ENCODE peak calls at places on chromosomes 12 and 14, in five cellular contexts. One of them, this sample, is unnamed.

GRCh38 chr14:67003009-67003753 is 186.1 kb upstream of the GARIN2 start:
- DNase-seq in transverse colon: no peak
- DNase-seq in mesendoderm: no peak
- DNase-seq in H7: no peak
- DNase-seq in bronchial epithelial cell: peak
- DNase-seq in this sample: peak

GRCh38 chr12:124779161-124780141 is 84.2 kb downstream of the SCARB1 start:
- DNase-seq in transverse colon: no peak
- DNase-seq in mesendoderm: no peak
- DNase-seq in H7: peak
- DNase-seq in bronchial epithelial cell: no peak
- DNase-seq in this sample: no peak

GRCh38 chr14:21267886-21268611 is 1.2 kb downstream of the HNRNPC start:
- DNase-seq in transverse colon: no peak
- DNase-seq in mesendoderm: no peak
- DNase-seq in H7: no peak
- DNase-seq in bronchial epithelial cell: peak
- DNase-seq in this sample: peak

GRCh38 chr12:114430306-114430705 is 24.4 kb upstream of the TBX5 start:
- DNase-seq in transverse colon: no peak
- DNase-seq in mesendoderm: no peak
- DNase-seq in H7: no peak
- DNase-seq in bronchial epithelial cell: no peak
- DNase-seq in this sample: no peak

GRCh38 chr12:6476496-6476895 is 6.0 kb upstream of the VAMP1 start:
- DNase-seq in transverse colon: no peak
- DNase-seq in mesendoderm: no peak
- DNase-seq in H7: no peak
- DNase-seq in bronchial epithelial cell: no peak
- DNase-seq in this sample: no peak

GRCh38 chr12:99529966-99530365 is 117.6 kb upstream of the GARIN6 start:
- DNase-seq in transverse colon: no peak
- DNase-seq in mesendoderm: no peak
- DNase-seq in H7: no peak
- DNase-seq in bronchial epithelial cell: no peak
- DNase-seq in this sample: no peak

GRCh38 chr12:112992541-112993398 is 14.5 kb downstream of the OAS2 start:
- DNase-seq in transverse colon: peak
- DNase-seq in mesendoderm: peak
- DNase-seq in H7: peak
- DNase-seq in bronchial epithelial cell: peak
- DNase-seq in this sample: peak

GRCh38 chr12:26062566-26062965 is 62.3 kb downstream of the BHLHE41 start:
- DNase-seq in transverse colon: no peak
- DNase-seq in mesendoderm: peak
- DNase-seq in H7: no peak
- DNase-seq in bronchial epithelial cell: peak
- DNase-seq in this sample: no peak

GRCh38 chr14:42421377-42422078 is 814.9 kb downstream of the LRFN5 start:
- DNase-seq in transverse colon: no peak
- DNase-seq in mesendoderm: no peak
- DNase-seq in H7: no peak
- DNase-seq in bronchial epithelial cell: peak
- DNase-seq in this sample: no peak

GRCh38 chr12:83827860-83828259 is 1084.7 kb downstream of the SLC6A15 start:
- DNase-seq in transverse colon: no peak
- DNase-seq in mesendoderm: peak
- DNase-seq in H7: no peak
- DNase-seq in bronchial epithelial cell: peak
- DNase-seq in this sample: no peak

GRCh38 chr14:72740966-72741835 is 152.7 kb downstream of the DPF3 start:
- DNase-seq in transverse colon: no peak
- DNase-seq in mesendoderm: no peak
- DNase-seq in H7: no peak
- DNase-seq in bronchial epithelial cell: no peak
- DNase-seq in this sample: no peak

GRCh38 chr12:6700646-6701051 is at the start of gene PIANP:
- DNase-seq in transverse colon: peak
- DNase-seq in mesendoderm: no peak
- DNase-seq in H7: peak
- DNase-seq in bronchial epithelial cell: no peak
- DNase-seq in this sample: no peak

GRCh38 chr14:106625181-106625580 is 1098.8 kb downstream of the TMEM121 start:
- DNase-seq in transverse colon: no peak
- DNase-seq in mesendoderm: no peak
- DNase-seq in H7: no peak
- DNase-seq in bronchial epithelial cell: no peak
- DNase-seq in this sample: no peak

GRCh38 chr12:80622271-80622670 is 85.2 kb upstream of the MYF6 start:
- DNase-seq in transverse colon: no peak
- DNase-seq in mesendoderm: peak
- DNase-seq in H7: no peak
- DNase-seq in bronchial epithelial cell: no peak
- DNase-seq in this sample: no peak

GRCh38 chr14:103072595-103073366 is 11.2 kb upstream of the LBHD2 start:
- DNase-seq in transverse colon: no peak
- DNase-seq in mesendoderm: no peak
- DNase-seq in H7: peak
- DNase-seq in bronchial epithelial cell: peak
- DNase-seq in this sample: peak
- H3K4me3 ChIP-seq in transverse colon: no peak
- H3K4me3 ChIP-seq in mesendoderm: no peak
- H3K4me3 ChIP-seq in H7: no peak
- H3K4me3 ChIP-seq in bronchial epithelial cell: no peak
- H3K4me3 ChIP-seq in this sample: no peak

DNA sequence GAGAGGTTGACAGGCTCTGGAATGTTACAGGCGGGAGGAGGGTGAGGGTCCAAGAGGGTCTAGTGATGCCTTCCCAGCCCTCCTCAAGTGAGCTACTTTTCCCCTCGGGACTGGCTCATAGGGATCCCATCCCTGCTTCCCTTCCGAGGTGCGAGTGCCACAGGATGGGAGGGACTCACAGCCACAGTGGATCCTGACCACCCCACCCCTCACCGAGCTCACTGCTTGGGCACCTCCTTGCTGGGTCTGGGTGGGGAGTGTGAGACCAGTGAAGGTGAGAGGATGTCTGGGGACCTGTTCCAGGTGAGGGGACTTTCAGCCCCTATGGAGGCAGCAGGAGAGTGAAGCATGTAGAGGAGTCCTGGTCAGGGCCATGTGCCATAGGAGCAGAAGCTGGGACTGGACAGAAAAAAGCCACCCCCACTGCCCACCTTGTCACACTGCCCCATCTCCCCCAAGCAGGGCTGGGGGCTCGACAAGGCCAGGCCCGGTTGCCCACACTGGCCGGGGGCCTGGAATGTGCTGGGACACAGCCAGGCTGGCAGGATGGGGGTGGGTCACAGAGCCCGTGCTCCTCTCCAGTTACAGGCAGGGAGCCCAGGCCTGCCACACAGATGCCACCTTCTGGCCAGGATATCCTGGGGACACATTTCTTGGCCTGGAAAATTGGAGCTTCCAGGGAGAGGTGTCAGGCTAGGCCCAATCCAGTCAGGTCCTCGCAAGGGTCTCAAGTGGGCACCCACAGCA is 1.7 kb upstream of the TNS2 start:
- DNase-seq in transverse colon: peak
- DNase-seq in mesendoderm: peak
- DNase-seq in H7: peak
- DNase-seq in bronchial epithelial cell: no peak
- DNase-seq in this sample: peak
- H3K4me3 ChIP-seq in transverse colon: peak
- H3K4me3 ChIP-seq in mesendoderm: no peak
- H3K4me3 ChIP-seq in H7: peak
- H3K4me3 ChIP-seq in bronchial epithelial cell: no peak
- H3K4me3 ChIP-seq in this sample: no peak

GRCh38 chr12:120835657-120836056 is 68.5 kb downstream of the SPPL3 start:
- DNase-seq in transverse colon: no peak
- DNase-seq in mesendoderm: no peak
- DNase-seq in H7: no peak
- DNase-seq in bronchial epithelial cell: peak
- DNase-seq in this sample: no peak
- H3K4me3 ChIP-seq in transverse colon: no peak
- H3K4me3 ChIP-seq in mesendoderm: no peak
- H3K4me3 ChIP-seq in H7: no peak
- H3K4me3 ChIP-seq in bronchial epithelial cell: no peak
- H3K4me3 ChIP-seq in this sample: no peak

GRCh38 chr14:64715146-64715627 is 11.0 kb downstream of the PLEKHG3 start:
- DNase-seq in transverse colon: no peak
- DNase-seq in mesendoderm: peak
- DNase-seq in H7: peak
- DNase-seq in bronchial epithelial cell: no peak
- DNase-seq in this sample: no peak
- H3K4me3 ChIP-seq in transverse colon: peak
- H3K4me3 ChIP-seq in mesendoderm: no peak
- H3K4me3 ChIP-seq in H7: no peak
- H3K4me3 ChIP-seq in bronchial epithelial cell: no peak
- H3K4me3 ChIP-seq in this sample: no peak

GRCh38 chr12:29562167-29562776 is 64.8 kb upstream of the OVCH1 start:
- DNase-seq in transverse colon: no peak
- DNase-seq in mesendoderm: no peak
- DNase-seq in H7: no peak
- DNase-seq in bronchial epithelial cell: no peak
- DNase-seq in this sample: no peak
- H3K4me3 ChIP-seq in transverse colon: no peak
- H3K4me3 ChIP-seq in mesendoderm: no peak
- H3K4me3 ChIP-seq in H7: no peak
- H3K4me3 ChIP-seq in bronchial epithelial cell: no peak
- H3K4me3 ChIP-seq in this sample: no peak

This sample was measured in small intestine.